ENCODE peak calls at places on chromosomes 12 and 14, in five cellular contexts. V is BJ, D is bronchial epithelial cell, E is AG10803, B is neuronal stem cell. P is an unnamed sample.
A peak's percentile ranks its signal among the peaks of the same experiment; 100 is the strongest.

GRCh38 chr12:33438890-33439586 is 581 bp downstream of the SYT10 start:
- DNase-seq in E (peak; percentile 1), B (peak; percentile 27), D (no peak), V (no peak), P (no peak)

GRCh38 chr12:5014269-5014668 is 29.4 kb upstream of the KCNA5 start:
- DNase-seq in E (peak; percentile 62), B (no peak), V (no peak), D (peak; percentile 9), P (no peak)

GRCh38 chr12:51913071-51914033 is 6.0 kb downstream of the ACVRL1 start:
- DNase-seq in V (no peak), B (no peak), E (no peak), D (no peak), P (no peak)

GRCh38 chr12:48859607-48860006 is 6.1 kb downstream of the RND1 start:
- DNase-seq in E (no peak), V (no peak), D (no peak), B (no peak), P (no peak)

GRCh38 chr12:32854716-32855115 is 41.9 kb downstream of the PKP2 start:
- DNase-seq in E (no peak), B (no peak), D (no peak), V (no peak), P (no peak)

GRCh38 chr14:75977544-75977943 is 4.3 kb downstream of the TGFB3 start:
- DNase-seq in D (peak; percentile 35), B (no peak), E (peak; percentile 31), V (no peak), P (no peak)

GRCh38 chr12:92041742-92042141 is 103.9 kb downstream of the BTG1 start:
- DNase-seq in D (peak; percentile 92), V (no peak), B (no peak), E (no peak), P (peak; percentile 63)

GRCh38 chr14:21385170-21385904 is 1.5 kb upstream of the SUPT16H start:
- DNase-seq in B (no peak), V (no peak), D (no peak), E (no peak), P (no peak)

GRCh38 chr12:2944401-2945047 is 14.7 kb upstream of the TEAD4 start:
- DNase-seq in E (no peak), V (no peak), B (peak; percentile 49), D (peak; percentile 36), P (no peak)

GRCh38 chr12:108858399-108859074 is 1.2 kb upstream of the SSH1 start:
- DNase-seq in B (no peak), D (no peak), V (no peak), E (peak; percentile 39), P (no peak)

GRCh38 chr14:95102678-95103039 is 54.7 kb downstream of the DICER1 start:
- DNase-seq in E (no peak), V (no peak), D (no peak), B (no peak), P (no peak)

GRCh38 chr14:73829526-73830431 is 21.9 kb upstream of the PTGR2 start:
- DNase-seq in D (peak; percentile 78), V (no peak), E (peak; percentile 69), B (no peak), P (no peak)

GRCh38 chr14:104749111-104749649 is 3.8 kb upstream of the SIVA1 start:
- DNase-seq in B (no peak), D (peak; percentile 78), E (peak; percentile 77), V (peak; percentile 21), P (no peak)

GRCh38 chr14:104794099-104794498 is 1.4 kb downstream of the AKT1 start:
- DNase-seq in E (peak; percentile 52), V (no peak), D (peak; percentile 44), B (no peak), P (no peak)

GRCh38 chr12:101356794-101357193 is 50.8 kb downstream of the ARL1 start:
- DNase-seq in E (no peak), B (no peak), V (no peak), D (no peak), P (no peak)

GRCh38 chr12:106342397-106343212 is 14.9 kb upstream of the POLR3B start:
- DNase-seq in E (peak; percentile 86), B (no peak), D (peak; percentile 69), V (peak; percentile 74), P (no peak)
- H3K4me3 ChIP-seq in E (peak overlapping the region; percentile 43), B (no peak overlapping the region), D (no peak overlapping the region), V (no peak overlapping the region), P (no peak overlapping the region)

DNA sequence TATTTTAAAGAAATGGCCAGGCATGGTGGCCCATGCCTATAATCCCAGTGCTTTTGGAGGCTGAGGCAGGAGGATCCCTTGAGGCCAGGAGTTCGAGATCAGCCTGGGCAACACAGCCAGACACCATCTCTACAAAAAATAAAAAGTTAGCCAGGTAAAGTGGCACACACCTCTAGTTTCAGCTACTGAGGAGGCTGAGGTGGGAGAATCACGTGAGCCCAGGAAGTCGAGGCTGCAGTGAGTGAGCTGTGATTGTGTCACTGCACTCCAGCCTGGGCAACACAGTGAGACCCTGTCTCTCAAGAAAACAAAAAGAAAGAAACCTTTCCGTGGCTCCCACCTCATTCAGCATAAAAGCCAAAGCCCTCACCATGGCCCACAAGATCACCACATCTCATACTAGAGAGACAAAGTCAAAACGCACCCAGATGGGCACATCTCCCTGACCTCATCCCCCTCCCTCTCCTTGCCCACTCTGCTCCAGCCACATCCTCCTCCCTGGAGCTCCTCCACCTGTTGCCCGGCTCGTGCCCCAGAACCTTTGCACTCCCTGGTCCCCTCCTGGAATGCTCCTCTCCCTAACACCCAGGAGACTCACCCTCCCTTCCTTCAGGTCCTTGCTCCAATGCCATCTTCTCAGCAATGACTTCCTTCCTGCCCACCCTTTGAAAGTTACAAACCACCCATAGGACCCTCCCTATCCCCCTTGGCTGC is 4.7 kb upstream of the SCARB1 start:
- DNase-seq in D (no peak), B (no peak), V (no peak), E (no peak), P (peak; percentile 23)
- H3K4me3 ChIP-seq in D (no peak overlapping the region), B (no peak overlapping the region), V (no peak overlapping the region), E (no peak overlapping the region), P (no peak overlapping the region)

GRCh38 chr12:12720637-12721250 is 3.6 kb downstream of the CDKN1B start:
- DNase-seq in V (no peak), B (no peak), E (no peak), D (no peak), P (no peak)
- H3K4me3 ChIP-seq in V (peak overlapping the region; percentile 39), B (no peak overlapping the region), E (peak overlapping the region; percentile 93), D (peak overlapping the region; percentile 15), P (peak overlapping the region; percentile 76)

DNA sequence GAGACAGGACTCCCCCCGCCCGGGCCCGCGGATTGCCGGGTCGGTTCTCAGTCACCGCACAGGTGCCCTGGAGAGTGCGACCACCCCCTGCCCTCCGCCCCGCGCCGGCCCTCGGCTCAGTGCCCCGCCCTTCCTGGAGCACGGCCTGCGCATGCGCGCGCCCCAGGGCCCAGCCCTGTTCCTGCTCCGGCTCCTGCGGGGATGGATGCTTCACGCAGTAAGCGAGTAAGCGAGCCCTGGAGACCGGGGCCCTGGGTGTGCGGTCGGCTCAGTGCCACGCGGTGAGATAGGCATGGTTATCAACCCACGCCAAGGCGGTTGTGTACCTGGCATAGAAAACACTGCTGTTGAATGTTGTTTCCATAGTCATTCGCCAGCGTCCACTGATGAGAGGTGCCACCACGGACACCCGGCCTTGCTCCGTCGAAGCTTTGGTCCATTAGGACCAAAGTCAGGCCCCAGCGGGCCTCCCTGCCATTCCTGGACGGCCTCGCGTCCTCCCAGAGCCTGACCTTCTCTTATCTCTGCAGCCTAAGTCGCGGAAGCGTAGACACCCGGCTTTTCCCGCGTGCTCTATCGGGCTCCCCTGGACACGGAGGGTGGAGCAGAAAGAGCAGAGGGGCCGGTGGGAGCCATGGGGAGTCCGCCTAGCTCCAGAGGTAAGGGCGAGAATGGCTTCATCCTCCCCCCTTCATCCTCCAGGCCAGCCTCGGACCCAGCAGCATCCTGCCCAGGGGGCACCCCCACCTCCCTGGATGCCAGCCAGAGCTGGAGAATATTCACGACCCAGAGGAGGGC is 90.6 kb downstream of the PAPOLA start:
- DNase-seq in E (peak; percentile 14), B (peak; percentile 26), D (peak; percentile 18), V (no peak), P (peak; percentile 46)
- H3K4me3 ChIP-seq in E (peak overlapping the region; percentile 54), B (peak overlapping the region; percentile 75), D (peak overlapping the region; percentile 29), V (peak overlapping the region; percentile 40), P (peak overlapping the region; percentile 60)

P was measured in Jurkat, Clone E6-1.